ENCODE peak calls at places on chromosomes 5 and 9, in nine cellular contexts. M, X, P, H, A, C, N, W and D are unnamed samples.

GRCh38 chr5:34494111-34494755 is 161.9 kb upstream of the RAI14 start:
- DNase-seq in W (peak), X (peak), H (no peak), M (no peak), A (no peak), P (no peak), N (no peak), C (peak), D (no peak)

GRCh38 chr9:126232461-126232860 is 94.2 kb upstream of the MVB12B start:
- DNase-seq in N (no peak), C (no peak), P (no peak), A (no peak), M (no peak), H (no peak), W (peak), X (no peak), D (no peak)

GRCh38 chr9:121218357-121219027 is 16.8 kb upstream of the RAB14 start:
- DNase-seq in W (no peak), C (no peak), M (no peak), H (no peak), A (no peak), P (no peak), X (no peak), N (no peak), D (no peak)

GRCh38 chr9:78902051-78902450 is 605.1 kb downstream of the PSAT1 start:
- DNase-seq in H (no peak), N (no peak), W (no peak), X (no peak), A (no peak), M (no peak), C (no peak), P (no peak), D (no peak)

GRCh38 chr9:109304350-109304749 is 16.5 kb downstream of the EPB41L4B start:
- DNase-seq in W (no peak), P (no peak), A (no peak), M (no peak), X (no peak), N (no peak), C (no peak), H (no peak), D (no peak)

GRCh38 chr9:133578524-133579230 is 30.5 kb downstream of the FAM163B start:
- DNase-seq in H (no peak), P (no peak), M (no peak), N (no peak), A (no peak), C (no peak), W (no peak), X (no peak), D (no peak)

GRCh38 chr5:64147849-64148441 is 17.7 kb upstream of the RNF180 start:
- DNase-seq in N (peak), P (peak), W (peak), A (peak), X (no peak), M (peak), C (peak), H (no peak), D (peak)

GRCh38 chr5:168882283-168882682 is 303.1 kb upstream of the PANK3 start:
- DNase-seq in H (no peak), M (no peak), W (no peak), P (no peak), C (no peak), X (no peak), A (no peak), N (no peak), D (no peak)

GRCh38 chr5:78295035-78295961 is 800 bp upstream of the AP3B1 start:
- DNase-seq in A (peak), X (no peak), W (peak), C (no peak), M (peak), P (peak), H (no peak), N (peak), D (peak)

GRCh38 chr5:87499478-87500410 is 87.0 kb upstream of the CCNH start:
- DNase-seq in H (no peak), X (no peak), N (peak), P (no peak), M (no peak), A (no peak), W (peak), C (no peak), D (no peak)

GRCh38 chr5:80695666-80696065 is 40.9 kb upstream of the DHFR start:
- DNase-seq in H (no peak), W (no peak), N (no peak), A (no peak), P (no peak), C (no peak), X (no peak), M (no peak), D (no peak)

GRCh38 chr9:209143-209758 is 5.4 kb upstream of the DOCK8 start:
- DNase-seq in C (no peak), W (no peak), N (no peak), H (no peak), A (no peak), M (no peak), P (no peak), X (no peak), D (no peak)

GRCh38 chr5:179256229-179257189 is 88.8 kb downstream of the ADAMTS2 start:
- DNase-seq in M (peak), P (no peak), X (no peak), W (peak), H (no peak), C (no peak), N (peak), A (no peak), D (no peak)

GRCh38 chr5:131550606-131551005 is 84.4 kb downstream of the RAPGEF6 start:
- DNase-seq in H (no peak), M (no peak), C (no peak), N (no peak), X (no peak), P (no peak), A (no peak), W (no peak), D (no peak)

GRCh38 chr9:4667681-4668080 is 1.4 kb upstream of the SPATA6L start:
- DNase-seq in M (no peak), C (no peak), W (no peak), H (no peak), A (no peak), P (no peak), N (no peak), X (no peak), D (no peak)

GRCh38 chr5:55456216-55456895 is 78.4 kb downstream of the PLPP1 start:
- DNase-seq in N (no peak), H (no peak), A (no peak), W (peak), P (no peak), C (peak), M (no peak), X (peak), D (no peak)

GRCh38 chr5:139708877-139709586 is 60.9 kb downstream of the CXXC5 start:
- DNase-seq in X (peak), H (peak), W (peak), M (peak), C (peak), N (peak), P (peak), A (peak), D (peak)

GRCh38 chr5:78508231-78508765 is 140.3 kb downstream of the LHFPL2 start:
- DNase-seq in X (no peak), M (no peak), P (no peak), C (peak), A (no peak), W (peak), N (no peak), H (no peak), D (no peak)

GRCh38 chr9:82791685-82792084 is 271.3 kb downstream of the RASEF start:
- DNase-seq in W (no peak), P (no peak), N (no peak), M (no peak), A (no peak), X (no peak), C (no peak), H (no peak), D (no peak)

GRCh38 chr9:77751341-77752091 is 103.4 kb upstream of the GNA14 start:
- DNase-seq in H (peak), P (no peak), W (peak), M (no peak), N (peak), X (peak), C (peak), A (peak), D (no peak)

GRCh38 chr9:655875-656274 is 185.6 kb upstream of the DMRT1 start:
- DNase-seq in N (peak), H (no peak), W (peak), P (peak), C (peak), M (peak), A (no peak), X (no peak), D (peak)

GRCh38 chr5:178625679-178626483 is 969 bp downstream of the CLK4 start:
- DNase-seq in N (no peak), W (peak), X (peak), C (peak), M (no peak), P (no peak), A (peak), H (no peak), D (no peak)

GRCh38 chr5:54905942-54906537 is 79.4 kb downstream of the ESM1 start:
- DNase-seq in A (no peak), W (peak), P (peak), C (peak), N (peak), M (peak), H (peak), X (no peak), D (peak)

GRCh38 chr9:127135056-127135745 is 12.8 kb upstream of the ANGPTL2 start:
- DNase-seq in H (no peak), C (no peak), P (no peak), W (no peak), X (no peak), N (peak), A (no peak), M (no peak), D (peak)

GRCh38 chr9:136062657-136063439 is 32.2 kb downstream of the NACC2 start:
- DNase-seq in P (no peak), M (no peak), H (no peak), X (no peak), C (no peak), N (peak), W (no peak), A (no peak), D (no peak)

GRCh38 chr5:133539818-133540217 is 72.5 kb downstream of the FSTL4 start:
- DNase-seq in X (no peak), P (no peak), C (no peak), M (no peak), A (no peak), N (no peak), H (no peak), W (no peak), D (no peak)

GRCh38 chr5:23367863-23368262 is 139.5 kb upstream of the PRDM9 start:
- DNase-seq in X (no peak), W (no peak), C (peak), A (no peak), P (no peak), N (no peak), H (no peak), M (no peak), D (no peak)

GRCh38 chr5:67215592-67216471 is 19.2 kb upstream of the CD180 start:
- DNase-seq in H (no peak), P (peak), C (peak), N (peak), M (peak), A (peak), W (no peak), X (no peak), D (peak)

GRCh38 chr5:65085181-65085580 is 316.5 kb downstream of the CWC27 start:
- DNase-seq in X (no peak), C (no peak), P (no peak), N (no peak), W (no peak), A (no peak), M (no peak), H (no peak), D (no peak)

GRCh38 chr5:67234671-67235176 is 38.1 kb upstream of the CD180 start:
- DNase-seq in C (peak), P (peak), H (no peak), N (no peak), X (peak), M (no peak), A (no peak), W (peak), D (no peak)

GRCh38 chr9:96505316-96505991 is 55.5 kb downstream of the HABP4 start:
- DNase-seq in N (no peak), A (no peak), H (no peak), W (no peak), P (peak), C (peak), X (no peak), M (peak), D (no peak)

GRCh38 chr5:88480245-88480644 is 211.6 kb upstream of the TMEM161B start:
- DNase-seq in M (no peak), P (no peak), A (no peak), X (no peak), W (no peak), H (no peak), C (no peak), N (no peak), D (no peak)

GRCh38 chr9:107016383-107016782 is 153.4 kb downstream of the ZNF462 start:
- DNase-seq in W (no peak), N (no peak), H (no peak), P (no peak), A (no peak), X (no peak), M (no peak), C (no peak), D (no peak)

GRCh38 chr9:109507421-109507838 is 9.3 kb upstream of the PTPN3 start:
- DNase-seq in W (peak), A (no peak), H (peak), C (peak), P (no peak), X (peak), M (no peak), N (no peak), D (no peak)

GRCh38 chr9:3480353-3480655 is 45.5 kb downstream of the RFX3 start:
- DNase-seq in M (no peak), P (no peak), W (no peak), A (no peak), C (no peak), N (no peak), H (no peak), X (no peak), D (no peak)

GRCh38 chr5:10656176-10656830 is 92.4 kb downstream of the ANKRD33B start:
- DNase-seq in N (no peak), H (no peak), C (no peak), X (no peak), P (no peak), A (no peak), M (no peak), W (no peak), D (peak)

GRCh38 chr5:58412932-58413331 is 47.0 kb downstream of the PLK2 start:
- DNase-seq in H (no peak), P (no peak), X (no peak), W (no peak), N (no peak), M (no peak), A (no peak), C (no peak), D (no peak)

GRCh38 chr9:14321517-14322125 is 7.7 kb upstream of the NFIB start:
- DNase-seq in N (no peak), M (no peak), H (no peak), X (no peak), A (no peak), W (no peak), C (no peak), P (no peak), D (no peak)

GRCh38 chr9:137028281-137029057 is 432 bp upstream of the ABCA2 start:
- DNase-seq in A (peak), M (peak), C (no peak), W (peak), N (peak), H (no peak), P (no peak), X (no peak), D (peak)

GRCh38 chr9:110844121-110844520 is 175.5 kb downstream of the MUSK start:
- DNase-seq in X (no peak), C (no peak), W (no peak), P (no peak), A (no peak), M (no peak), H (no peak), N (no peak), D (no peak)